ENCODE peak calls at places on chromosome 15, in eight cellular contexts. One of them, this sample, is unnamed.

GRCh38 chr15:70344666-70345065 is 246.9 kb upstream of the TLE3 start:
- DNase-seq in psoas muscle: no peak
- DNase-seq in GM23338: no peak
- DNase-seq in PC-9: no peak
- DNase-seq in neuronal stem cell: no peak
- DNase-seq in CD8-positive, alpha-beta T cell: peak
- DNase-seq in tibial artery: no peak
- DNase-seq in WERI-Rb-1: peak
- DNase-seq in this sample: no peak

GRCh38 chr15:76368135-76368588 is 31.6 kb downstream of the ISL2 start:
- DNase-seq in psoas muscle: no peak
- DNase-seq in neuronal stem cell: no peak
- DNase-seq in CD8-positive, alpha-beta T cell: no peak
- DNase-seq in tibial artery: no peak
- DNase-seq in PC-9: no peak
- DNase-seq in WERI-Rb-1: no peak
- DNase-seq in GM23338: no peak
- DNase-seq in this sample: no peak

GRCh38 chr15:62087671-62088360 is 21.0 kb downstream of the C2CD4A start:
- DNase-seq in WERI-Rb-1: no peak
- DNase-seq in CD8-positive, alpha-beta T cell: no peak
- DNase-seq in PC-9: no peak
- DNase-seq in neuronal stem cell: no peak
- DNase-seq in psoas muscle: no peak
- DNase-seq in tibial artery: no peak
- DNase-seq in GM23338: no peak
- DNase-seq in this sample: no peak

GRCh38 chr15:39358441-39359041 is 222.3 kb upstream of the THBS1 start:
- DNase-seq in neuronal stem cell: no peak
- DNase-seq in PC-9: no peak
- DNase-seq in tibial artery: peak
- DNase-seq in WERI-Rb-1: no peak
- DNase-seq in GM23338: no peak
- DNase-seq in psoas muscle: no peak
- DNase-seq in CD8-positive, alpha-beta T cell: no peak
- DNase-seq in this sample: no peak

GRCh38 chr15:90320062-90320884 is 31.8 kb upstream of the ZNF774 start:
- DNase-seq in PC-9: peak
- DNase-seq in GM23338: peak
- DNase-seq in tibial artery: peak
- DNase-seq in neuronal stem cell: peak
- DNase-seq in CD8-positive, alpha-beta T cell: peak
- DNase-seq in psoas muscle: peak
- DNase-seq in WERI-Rb-1: peak
- DNase-seq in this sample: peak

GRCh38 chr15:20340331-20340811 is 201.2 kb downstream of the GOLGA6L6 start:
- DNase-seq in PC-9: peak
- DNase-seq in tibial artery: peak
- DNase-seq in CD8-positive, alpha-beta T cell: peak
- DNase-seq in neuronal stem cell: no peak
- DNase-seq in GM23338: no peak
- DNase-seq in psoas muscle: peak
- DNase-seq in WERI-Rb-1: peak
- DNase-seq in this sample: peak

GRCh38 chr15:70014860-70015490 is 82.7 kb downstream of the TLE3 start:
- DNase-seq in CD8-positive, alpha-beta T cell: no peak
- DNase-seq in PC-9: peak
- DNase-seq in tibial artery: no peak
- DNase-seq in GM23338: peak
- DNase-seq in WERI-Rb-1: peak
- DNase-seq in neuronal stem cell: no peak
- DNase-seq in psoas muscle: no peak
- DNase-seq in this sample: peak

GRCh38 chr15:29099131-29099880 is 170.3 kb downstream of the NSMCE3 start:
- DNase-seq in CD8-positive, alpha-beta T cell: no peak
- DNase-seq in tibial artery: no peak
- DNase-seq in WERI-Rb-1: no peak
- DNase-seq in GM23338: no peak
- DNase-seq in neuronal stem cell: no peak
- DNase-seq in PC-9: no peak
- DNase-seq in psoas muscle: peak
- DNase-seq in this sample: no peak

GRCh38 chr15:73273181-73274002 is 95.4 kb downstream of the HCN4 start:
- DNase-seq in GM23338: peak
- DNase-seq in CD8-positive, alpha-beta T cell: peak
- DNase-seq in neuronal stem cell: peak
- DNase-seq in tibial artery: peak
- DNase-seq in WERI-Rb-1: peak
- DNase-seq in psoas muscle: peak
- DNase-seq in PC-9: peak
- DNase-seq in this sample: peak

GRCh38 chr15:57769266-57769665 is 62.8 kb downstream of the POLR2M start:
- DNase-seq in CD8-positive, alpha-beta T cell: no peak
- DNase-seq in psoas muscle: peak
- DNase-seq in GM23338: no peak
- DNase-seq in PC-9: no peak
- DNase-seq in tibial artery: peak
- DNase-seq in neuronal stem cell: no peak
- DNase-seq in WERI-Rb-1: no peak
- DNase-seq in this sample: no peak

GRCh38 chr15:70149667-70150404 is 52.1 kb upstream of the TLE3 start:
- DNase-seq in CD8-positive, alpha-beta T cell: no peak
- DNase-seq in psoas muscle: no peak
- DNase-seq in PC-9: peak
- DNase-seq in neuronal stem cell: no peak
- DNase-seq in WERI-Rb-1: no peak
- DNase-seq in GM23338: no peak
- DNase-seq in tibial artery: no peak
- DNase-seq in this sample: no peak

GRCh38 chr15:96869122-96869521 is 538.6 kb downstream of the NR2F2 start:
- DNase-seq in WERI-Rb-1: no peak
- DNase-seq in GM23338: no peak
- DNase-seq in PC-9: no peak
- DNase-seq in CD8-positive, alpha-beta T cell: no peak
- DNase-seq in neuronal stem cell: no peak
- DNase-seq in tibial artery: no peak
- DNase-seq in psoas muscle: no peak
- DNase-seq in this sample: no peak

GRCh38 chr15:38795471-38796245 is 231.0 kb upstream of the RASGRP1 start:
- DNase-seq in psoas muscle: no peak
- DNase-seq in PC-9: no peak
- DNase-seq in neuronal stem cell: no peak
- DNase-seq in tibial artery: no peak
- DNase-seq in WERI-Rb-1: no peak
- DNase-seq in CD8-positive, alpha-beta T cell: no peak
- DNase-seq in GM23338: no peak
- DNase-seq in this sample: no peak

GRCh38 chr15:55791576-55792400 is 48.8 kb upstream of the PRTG start:
- DNase-seq in psoas muscle: no peak
- DNase-seq in neuronal stem cell: no peak
- DNase-seq in GM23338: no peak
- DNase-seq in tibial artery: no peak
- DNase-seq in PC-9: peak
- DNase-seq in WERI-Rb-1: no peak
- DNase-seq in CD8-positive, alpha-beta T cell: no peak
- DNase-seq in this sample: no peak

GRCh38 chr15:57060799-57061198 is 142.4 kb downstream of the TCF12 start:
- DNase-seq in PC-9: peak
- DNase-seq in CD8-positive, alpha-beta T cell: no peak
- DNase-seq in psoas muscle: no peak
- DNase-seq in tibial artery: no peak
- DNase-seq in GM23338: no peak
- DNase-seq in WERI-Rb-1: no peak
- DNase-seq in neuronal stem cell: no peak
- DNase-seq in this sample: no peak

GRCh38 chr15:84009616-84010015 is 226.0 kb upstream of the GOLGA6L4 start:
- DNase-seq in neuronal stem cell: no peak
- DNase-seq in WERI-Rb-1: no peak
- DNase-seq in PC-9: no peak
- DNase-seq in psoas muscle: peak
- DNase-seq in CD8-positive, alpha-beta T cell: no peak
- DNase-seq in tibial artery: peak
- DNase-seq in GM23338: no peak
- DNase-seq in this sample: no peak

GRCh38 chr15:34890424-34890823 is 79.1 kb downstream of the AQR start:
- DNase-seq in PC-9: no peak
- DNase-seq in GM23338: no peak
- DNase-seq in WERI-Rb-1: no peak
- DNase-seq in neuronal stem cell: no peak
- DNase-seq in CD8-positive, alpha-beta T cell: no peak
- DNase-seq in tibial artery: no peak
- DNase-seq in psoas muscle: no peak
- DNase-seq in this sample: peak

GRCh38 chr15:98801234-98801561 is 152.9 kb downstream of the IGF1R start:
- DNase-seq in PC-9: no peak
- DNase-seq in tibial artery: no peak
- DNase-seq in neuronal stem cell: peak
- DNase-seq in GM23338: peak
- DNase-seq in WERI-Rb-1: no peak
- DNase-seq in CD8-positive, alpha-beta T cell: no peak
- DNase-seq in psoas muscle: no peak
- DNase-seq in this sample: no peak

GRCh38 chr15:41888662-41889253 is 5.1 kb downstream of the SPTBN5 start:
- DNase-seq in GM23338: no peak
- DNase-seq in PC-9: no peak
- DNase-seq in CD8-positive, alpha-beta T cell: no peak
- DNase-seq in neuronal stem cell: no peak
- DNase-seq in tibial artery: no peak
- DNase-seq in psoas muscle: peak
- DNase-seq in WERI-Rb-1: no peak
- DNase-seq in this sample: no peak

DNA sequence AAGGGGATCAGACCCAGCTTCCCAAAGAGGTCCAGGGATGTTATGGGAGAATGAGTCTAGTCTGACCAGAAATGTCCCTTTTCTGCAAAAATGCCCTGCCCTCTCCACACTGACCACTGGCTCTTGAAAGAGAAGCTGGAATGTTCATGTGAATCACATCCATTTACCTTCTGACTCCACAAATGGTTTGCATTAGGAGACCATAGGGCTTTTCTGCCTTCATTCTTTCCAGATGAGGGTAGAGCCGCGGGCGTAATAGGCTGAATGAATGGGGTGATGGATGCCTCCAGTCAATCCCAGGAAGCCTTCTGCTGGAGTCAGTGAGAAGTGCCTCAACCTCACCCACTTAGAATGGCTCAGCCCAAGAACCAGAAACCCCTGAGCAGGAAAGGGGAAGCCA is 47.2 kb upstream of the IREB2 start:
- DNase-seq in neuronal stem cell: no peak
- DNase-seq in WERI-Rb-1: no peak
- DNase-seq in tibial artery: no peak
- DNase-seq in CD8-positive, alpha-beta T cell: no peak
- DNase-seq in PC-9: no peak
- DNase-seq in GM23338: no peak
- DNase-seq in psoas muscle: no peak
- DNase-seq in this sample: no peak
- H3K27ac ChIP-seq in neuronal stem cell: no peak
- H3K27ac ChIP-seq in WERI-Rb-1: no peak
- H3K27ac ChIP-seq in tibial artery: no peak
- H3K27ac ChIP-seq in CD8-positive, alpha-beta T cell: no peak
- H3K27ac ChIP-seq in PC-9: no peak
- H3K27ac ChIP-seq in GM23338: no peak
- H3K27ac ChIP-seq in psoas muscle: no peak
- H3K27ac ChIP-seq in this sample: no peak

GRCh38 chr15:79966634-79967330 is 4.2 kb downstream of the BCL2A1 start:
- DNase-seq in GM23338: no peak
- DNase-seq in PC-9: no peak
- DNase-seq in CD8-positive, alpha-beta T cell: no peak
- DNase-seq in WERI-Rb-1: no peak
- DNase-seq in neuronal stem cell: no peak
- DNase-seq in tibial artery: no peak
- DNase-seq in psoas muscle: no peak
- DNase-seq in this sample: no peak

GRCh38 chr15:79969175-79969574 is 1.8 kb downstream of the BCL2A1 start:
- DNase-seq in tibial artery: no peak
- DNase-seq in CD8-positive, alpha-beta T cell: no peak
- DNase-seq in neuronal stem cell: no peak
- DNase-seq in GM23338: no peak
- DNase-seq in PC-9: no peak
- DNase-seq in psoas muscle: no peak
- DNase-seq in WERI-Rb-1: no peak
- DNase-seq in this sample: no peak

GRCh38 chr15:79964232-79964820 is 6.7 kb downstream of the BCL2A1 start:
- DNase-seq in neuronal stem cell: no peak
- DNase-seq in CD8-positive, alpha-beta T cell: no peak
- DNase-seq in PC-9: no peak
- DNase-seq in psoas muscle: no peak
- DNase-seq in GM23338: no peak
- DNase-seq in tibial artery: no peak
- DNase-seq in WERI-Rb-1: no peak
- DNase-seq in this sample: no peak

GRCh38 chr15:79965836-79966630 is 5.0 kb downstream of the BCL2A1 start:
- DNase-seq in WERI-Rb-1: no peak
- DNase-seq in neuronal stem cell: no peak
- DNase-seq in tibial artery: no peak
- DNase-seq in PC-9: no peak
- DNase-seq in GM23338: no peak
- DNase-seq in CD8-positive, alpha-beta T cell: no peak
- DNase-seq in psoas muscle: no peak
- DNase-seq in this sample: no peak

GRCh38 chr15:79967331-79968182 is 3.4 kb downstream of the BCL2A1 start:
- DNase-seq in psoas muscle: no peak
- DNase-seq in WERI-Rb-1: peak
- DNase-seq in CD8-positive, alpha-beta T cell: no peak
- DNase-seq in PC-9: no peak
- DNase-seq in GM23338: no peak
- DNase-seq in neuronal stem cell: no peak
- DNase-seq in tibial artery: no peak
- DNase-seq in this sample: no peak
- H3K4me3 ChIP-seq in psoas muscle: no peak
- H3K4me3 ChIP-seq in WERI-Rb-1: no peak
- H3K4me3 ChIP-seq in CD8-positive, alpha-beta T cell: peak
- H3K4me3 ChIP-seq in PC-9: no peak
- H3K4me3 ChIP-seq in GM23338: no peak
- H3K4me3 ChIP-seq in neuronal stem cell: no peak
- H3K4me3 ChIP-seq in tibial artery: no peak
- H3K4me3 ChIP-seq in this sample: no peak

GRCh38 chr15:40737048-40737447 is 18.0 kb downstream of the RMDN3 start:
- DNase-seq in GM23338: no peak
- DNase-seq in neuronal stem cell: no peak
- DNase-seq in psoas muscle: no peak
- DNase-seq in CD8-positive, alpha-beta T cell: no peak
- DNase-seq in tibial artery: no peak
- DNase-seq in WERI-Rb-1: no peak
- DNase-seq in PC-9: no peak
- DNase-seq in this sample: no peak
- H3K27ac ChIP-seq in GM23338: peak
- H3K27ac ChIP-seq in neuronal stem cell: no peak
- H3K27ac ChIP-seq in psoas muscle: no peak
- H3K27ac ChIP-seq in CD8-positive, alpha-beta T cell: no peak
- H3K27ac ChIP-seq in tibial artery: no peak
- H3K27ac ChIP-seq in WERI-Rb-1: no peak
- H3K27ac ChIP-seq in PC-9: no peak
- H3K27ac ChIP-seq in this sample: no peak

DNA sequence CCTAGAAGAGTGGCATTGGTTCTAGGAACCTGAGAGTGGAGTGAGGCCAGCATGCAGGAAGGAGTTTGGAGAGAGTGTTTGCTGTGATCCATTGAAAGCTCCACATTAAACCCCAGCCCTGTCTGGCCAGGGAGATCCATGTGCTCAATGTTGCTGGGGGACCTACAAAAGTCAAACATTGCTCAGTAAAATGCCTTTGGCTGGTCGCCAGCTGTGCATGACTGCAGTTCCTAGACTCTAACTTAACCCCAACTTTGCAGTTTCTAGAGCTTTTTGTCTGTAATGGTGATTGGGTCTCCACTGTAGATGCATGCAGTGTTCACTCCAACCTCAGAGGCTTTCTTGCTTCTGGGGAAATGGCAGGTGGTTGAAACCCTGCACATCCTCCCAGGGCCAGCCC is 99.7 kb upstream of the ABHD17C start:
- DNase-seq in psoas muscle: no peak
- DNase-seq in tibial artery: no peak
- DNase-seq in PC-9: no peak
- DNase-seq in WERI-Rb-1: no peak
- DNase-seq in CD8-positive, alpha-beta T cell: no peak
- DNase-seq in neuronal stem cell: no peak
- DNase-seq in GM23338: no peak
- DNase-seq in this sample: no peak
- H3K4me3 ChIP-seq in psoas muscle: no peak
- H3K4me3 ChIP-seq in tibial artery: no peak
- H3K4me3 ChIP-seq in PC-9: no peak
- H3K4me3 ChIP-seq in WERI-Rb-1: no peak
- H3K4me3 ChIP-seq in CD8-positive, alpha-beta T cell: no peak
- H3K4me3 ChIP-seq in neuronal stem cell: no peak
- H3K4me3 ChIP-seq in GM23338: no peak
- H3K4me3 ChIP-seq in this sample: no peak

This sample was measured in MM.1S.